ENCODE peak calls at places on chromosomes 2 and 18, in four cellular contexts. H, X, V and E are unnamed samples.

GRCh38 chr2:231323316-231323715 is 72.2 kb upstream of the B3GNT7 start:
- DNase-seq in V (no peak), H (no peak), X (no peak), E (no peak)

GRCh38 chr2:26850002-26850431 is 2.1 kb downstream of the DPYSL5 start:
- DNase-seq in V (no peak), X (no peak), H (no peak), E (no peak)

GRCh38 chr2:27992787-27993747 is 102.5 kb downstream of the BABAM2 start:
- DNase-seq in V (no peak), H (peak; percentile 71), X (peak; percentile 68), E (no peak)

GRCh38 chr2:37168217-37168981 is 11.6 kb upstream of the EIF2AK2 start:
- DNase-seq in X (peak; percentile 78), V (no peak), H (peak; percentile 66), E (peak; percentile 34)

GRCh38 chr2:24839729-24840128 is 46.5 kb downstream of the CENPO start:
- DNase-seq in V (no peak), X (no peak), H (no peak), E (no peak)

GRCh38 chr2:54212456-54212855 is 43.6 kb downstream of the TSPYL6 start:
- DNase-seq in H (peak; percentile 60), V (no peak), X (no peak), E (no peak)

GRCh38 chr2:201127570-201127969 is 11.6 kb downstream of the CFLAR start:
- DNase-seq in X (no peak), V (no peak), H (no peak), E (no peak)

GRCh38 chr2:64052468-64053241 is 33.4 kb upstream of the VPS54 start:
- DNase-seq in X (no peak), H (peak; percentile 59), V (no peak), E (no peak)

GRCh38 chr2:207088276-207088675 is 77.5 kb downstream of the KLF7 start:
- DNase-seq in V (no peak), X (no peak), H (no peak), E (no peak)

GRCh38 chr2:2233171-2233826 is 97.8 kb downstream of the MYT1L start:
- DNase-seq in V (no peak), H (no peak), X (no peak), E (no peak)

GRCh38 chr2:205706769-205707375 is 24.6 kb downstream of the NRP2 start:
- DNase-seq in V (no peak), H (peak; percentile 69), X (no peak), E (no peak)

GRCh38 chr18:11529081-11529480 is 80.3 kb upstream of the SLC35G4 start:
- DNase-seq in X (no peak), V (no peak), H (no peak), E (no peak)

GRCh38 chr2:127083819-127084503 is 23.0 kb downstream of the BIN1 start:
- DNase-seq in X (no peak), H (peak; percentile 37), V (no peak), E (peak; percentile 86)

GRCh38 chr2:95074663-95075439 is 46.8 kb downstream of the MRPS5 start:
- DNase-seq in V (no peak), X (no peak), H (no peak), E (no peak)

GRCh38 chr2:64337314-64337713 is 116.6 kb upstream of the LGALSL start:
- DNase-seq in V (no peak), X (no peak), H (no peak), E (no peak)

GRCh38 chr2:39516347-39517101 is 79.4 kb upstream of the MAP4K3 start:
- DNase-seq in X (no peak), V (no peak), H (no peak), E (no peak)

GRCh38 chr2:208224802-208225201 is 30.1 kb downstream of the IDH1 start:
- DNase-seq in H (peak; percentile 86), X (no peak), V (no peak), E (no peak)

GRCh38 chr2:219598308-219599078 is 836 bp downstream of the STK11IP start:
- DNase-seq in V (no peak), X (no peak), H (no peak), E (no peak)

GRCh38 chr2:236343400-236344161 is 79.4 kb upstream of the ASB18 start:
- DNase-seq in V (no peak), X (peak; percentile 55), H (peak; percentile 79), E (peak; percentile 60)

GRCh38 chr2:128638741-128639477 is 320.2 kb upstream of the HS6ST1 start:
- DNase-seq in V (peak; percentile 5), X (no peak), H (no peak), E (no peak)

GRCh38 chr18:67468038-67468437 is 48.5 kb downstream of the DSEL start:
- DNase-seq in X (no peak), H (no peak), V (no peak), E (no peak)

GRCh38 chr2:201232125-201232815 is 28.1 kb upstream of the CASP8 start:
- DNase-seq in H (peak; percentile 97), X (peak; percentile 85), V (peak; percentile 91), E (peak; percentile 71)

GRCh38 chr2:52414596-52414995 is 1353.0 kb upstream of the CHAC2 start:
- DNase-seq in V (no peak), X (no peak), H (no peak), E (no peak)

GRCh38 chr2:186480991-186481390 is 5.1 kb upstream of the ZC3H15 start:
- DNase-seq in H (no peak), X (no peak), V (no peak), E (no peak)

GRCh38 chr18:35376393-35376741 is 770 bp downstream of the ZNF396 start:
- DNase-seq in V (peak; percentile 26), X (no peak), H (no peak), E (no peak)

GRCh38 chr2:232299084-232299483 is 79.5 kb upstream of the ALPP start:
- DNase-seq in H (no peak), X (no peak), V (no peak), E (no peak)

GRCh38 chr2:105396254-105397024 is 2.4 kb downstream of the FHL2 start:
- DNase-seq in X (peak; percentile 85), H (peak; percentile 100), V (no peak), E (peak; percentile 41)

GRCh38 chr2:185689906-185690539 is 48.6 kb upstream of the FSIP2 start:
- DNase-seq in X (no peak), H (peak; percentile 59), V (no peak), E (no peak)

GRCh38 chr2:202632682-202633081 is 2.1 kb upstream of the FAM117B start:
- DNase-seq in V (peak; percentile 79), H (no peak), X (no peak), E (peak; percentile 34)

GRCh38 chr2:40041983-40042382 is 262.9 kb upstream of the THUMPD2 start:
- DNase-seq in X (no peak), V (no peak), H (peak; percentile 54), E (no peak)

GRCh38 chr2:200689115-200689514 is 103.3 kb downstream of the AOX1 start:
- DNase-seq in X (no peak), H (no peak), V (no peak), E (no peak)

GRCh38 chr2:152571035-152571766 is 146.1 kb downstream of the PRPF40A start:
- DNase-seq in X (no peak), H (peak; percentile 65), V (no peak), E (no peak)

DNA sequence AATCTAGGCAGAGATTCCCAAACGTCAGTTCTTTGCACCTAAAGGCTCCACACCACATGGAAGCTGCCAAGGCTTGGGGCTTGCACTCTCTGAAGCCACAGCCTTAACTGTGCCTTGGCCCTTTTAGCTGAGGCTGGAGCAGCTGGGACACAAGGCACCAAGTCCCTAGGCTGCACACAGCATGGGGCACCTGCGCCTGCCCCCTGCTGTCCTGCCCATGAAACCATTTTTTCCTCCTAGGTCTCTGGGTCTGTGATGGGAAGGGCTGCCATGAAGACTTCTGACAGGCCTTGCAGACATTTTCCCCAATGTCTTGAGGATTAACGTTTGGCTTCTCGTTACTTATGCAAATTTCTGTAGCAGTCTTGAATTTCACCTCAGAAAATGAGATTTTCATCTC is 241.5 kb downstream of the OSR1 start:
- DNase-seq in H (no peak), V (no peak), X (no peak), E (no peak)
- H3K9me3 ChIP-seq in H (no peaks in the 10 kb centered on the region), V (no peaks in the 10 kb centered on the region), X (no peaks in the 10 kb centered on the region), E (no peaks in the 10 kb centered on the region)

GRCh38 chr18:22173221-22173927 is 4.0 kb downstream of the GATA6 start:
- DNase-seq in V (no peak), H (no peak), X (no peak), E (no peak)

GRCh38 chr18:22173928-22174301 is 4.5 kb downstream of the GATA6 start:
- DNase-seq in V (peak; percentile 34), X (no peak), H (no peak), E (no peak)

GRCh38 chr18:22175326-22175725 is 5.9 kb downstream of the GATA6 start:
- DNase-seq in H (no peak), X (no peak), V (peak; percentile 37), E (no peak)

GRCh38 chr18:22176282-22176621 is 6.9 kb downstream of the GATA6 start:
- DNase-seq in V (no peak), H (no peak), X (no peak), E (no peak)

DNA sequence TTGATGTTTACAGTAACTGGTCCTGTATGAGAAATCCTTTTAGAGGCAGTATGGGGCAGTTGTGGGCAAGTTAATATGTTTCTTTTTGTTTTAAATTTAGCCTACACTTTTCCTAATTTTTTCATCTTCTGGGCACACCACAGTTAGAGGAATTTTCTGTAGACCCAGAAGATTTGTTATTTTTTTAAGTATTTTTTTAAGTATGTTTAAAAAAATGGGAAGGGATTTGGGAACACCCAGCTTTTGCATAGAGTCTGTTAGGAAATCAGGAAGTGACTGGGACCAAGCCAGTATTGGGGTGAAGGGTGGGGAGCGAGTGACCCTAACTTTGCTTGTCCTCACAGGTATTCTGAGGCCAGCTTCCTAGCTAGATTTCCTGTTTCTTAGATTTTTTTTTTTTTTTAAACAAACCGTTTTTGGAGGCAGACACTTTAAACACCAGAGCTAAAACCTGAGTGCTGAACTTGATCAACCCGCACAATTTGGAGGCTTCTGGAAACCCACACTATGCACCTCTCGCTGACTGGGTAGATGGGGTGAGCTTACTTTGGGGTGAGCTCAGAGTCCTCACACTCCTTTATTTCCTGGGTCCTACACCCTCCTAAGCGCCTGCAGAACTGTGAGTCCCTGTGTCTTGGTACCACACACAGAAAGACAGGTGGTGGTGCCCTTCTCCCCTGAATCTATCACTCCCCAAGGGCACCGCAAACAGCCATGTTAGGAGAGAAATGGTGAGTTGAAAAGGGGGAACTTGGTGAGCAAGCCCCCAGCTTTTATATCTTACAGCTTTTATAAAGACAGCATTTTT is 5.2 kb downstream of the GATA6 start:
- DNase-seq in X (no peak), V (peak; percentile 56), H (no peak), E (no peak)
- H3K4me3 ChIP-seq in X (no peak overlapping the region), V (peak overlapping the region; percentile 90), H (no peak overlapping the region), E (peak overlapping the region; percentile 16)

GRCh38 chr2:115796078-115796477 is 1353.6 kb downstream of the DPP10 start:
- DNase-seq in H (no peak), X (no peak), V (no peak), E (no peak)
- H3K9me3 ChIP-seq in H (no peaks in the 10 kb centered on the region), X (no peaks in the 10 kb centered on the region), V (no peaks in the 10 kb centered on the region), E (no peaks in the 10 kb centered on the region)

DNA sequence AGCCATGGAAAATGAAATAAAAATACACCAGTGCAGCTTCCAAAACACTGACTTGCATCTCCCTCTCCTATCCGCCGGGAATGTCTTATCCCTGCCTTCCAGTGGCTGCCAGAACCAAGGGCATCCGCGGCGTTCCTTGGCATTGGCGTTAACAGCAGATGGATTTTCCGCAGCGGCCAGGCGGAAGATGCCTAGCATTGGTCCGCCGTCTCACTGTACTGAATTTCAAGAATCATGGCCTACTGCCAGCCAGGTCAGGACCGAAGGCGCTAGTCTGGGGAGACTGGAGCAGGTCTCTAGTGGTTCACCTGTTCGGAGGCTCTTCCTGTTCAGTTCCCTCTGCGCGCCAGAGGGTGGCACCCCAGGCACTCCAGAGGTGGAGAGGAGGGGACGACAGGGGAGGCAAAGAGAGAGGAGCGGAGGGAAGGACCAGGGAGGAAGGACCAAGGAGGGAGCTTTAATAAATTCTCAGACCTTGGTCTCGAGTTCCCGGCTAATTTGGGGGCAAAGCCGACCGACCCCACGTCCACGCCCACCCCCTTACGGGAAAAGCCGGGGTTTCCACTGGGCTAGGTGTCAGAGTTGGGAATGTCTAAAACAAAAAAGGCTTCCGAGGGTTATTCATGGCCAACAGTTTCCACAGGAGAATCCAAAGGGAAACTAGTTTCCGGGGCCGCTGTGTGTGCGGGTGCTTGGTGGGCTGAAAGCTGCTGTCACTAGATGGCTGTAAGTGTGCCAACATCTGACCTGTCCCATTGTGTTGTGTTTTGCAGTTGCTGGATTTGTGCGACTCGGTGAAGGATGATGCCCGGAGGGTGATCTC is 3.7 kb upstream of the BCL2L11 start:
- DNase-seq in X (peak; percentile 87), V (peak; percentile 81), H (peak; percentile 87), E (peak; percentile 52)
- H3K4me3 ChIP-seq in X (peak overlapping the region; percentile 50), V (no peak overlapping the region), H (peak overlapping the region; percentile 56), E (peak overlapping the region; percentile 82)